ENCODE peak calls at places on chromosomes 7 and 10, in four cellular contexts. A, Y, F and H are unnamed samples.

GRCh38 chr10:73893386-73893785 is 17.5 kb upstream of the PLAU start:
- DNase-seq in A (no peak), Y (no peak), F (no peak), H (no peak)

GRCh38 chr10:80487791-80488538 is 33.9 kb downstream of the TSPAN14 start:
- DNase-seq in A (no peak), Y (no peak), F (no peak), H (no peak)

GRCh38 chr10:124690971-124691370 is 53.2 kb downstream of the FAM53B start:
- DNase-seq in A (no peak), Y (no peak), F (no peak), H (no peak)

GRCh38 chr7:93249749-93250148 is 17.6 kb downstream of the VPS50 start:
- DNase-seq in A (no peak), Y (no peak), F (peak; percentile 14), H (no peak)

GRCh38 chr10:70078937-70079336 is 26.3 kb downstream of the MACROH2A2 start:
- DNase-seq in A (no peak), Y (no peak), F (no peak), H (no peak)

GRCh38 chr10:122333037-122333436 is 41.5 kb upstream of the PLEKHA1 start:
- DNase-seq in A (no peak), Y (no peak), F (peak; percentile 48), H (no peak)

GRCh38 chr7:149027560-149028345 is 552 bp downstream of the PDIA4 start:
- DNase-seq in A (no peak), Y (no peak), F (peak; percentile 37), H (no peak)

GRCh38 chr10:45219416-45219815 is 96.0 kb downstream of the OR13A1 start:
- DNase-seq in A (no peak), Y (no peak), F (no peak), H (no peak)

GRCh38 chr10:653991-654646 is 35.3 kb downstream of the DIP2C start:
- DNase-seq in A (no peak), Y (no peak), F (no peak), H (no peak)

GRCh38 chr10:631266-631665 is 58.2 kb downstream of the DIP2C start:
- DNase-seq in A (no peak), Y (no peak), F (no peak), H (no peak)

GRCh38 chr7:26664735-26665420 is 199.5 kb downstream of the SKAP2 start:
- DNase-seq in A (no peak), Y (peak; percentile 7), F (peak; percentile 75), H (no peak)

GRCh38 chr10:99329238-99329890 is at the start of gene CNNM1:
- DNase-seq in A (no peak), Y (peak; percentile 7), F (peak; percentile 57), H (no peak)